ENCODE peak calls at places on chromosomes 13 and 19, in eight cellular contexts. C, J, O, R, M, I, Q and D are unnamed samples.

GRCh38 chr19:41415154-41415571 is 12.0 kb downstream of the B3GNT8 start:
- DNase-seq in I (peak), R (no peak), Q (no peak), M (no peak), C (peak), J (no peak), O (no peak), D (no peak)

GRCh38 chr19:34248941-34249340 is 5.4 kb upstream of the GARRE1 start:
- DNase-seq in O (no peak), C (no peak), R (no peak), I (no peak), M (no peak), Q (no peak), J (no peak), D (no peak)

GRCh38 chr13:89169951-89170350 is 1498.8 kb downstream of the SLITRK5 start:
- DNase-seq in O (no peak), M (no peak), I (no peak), R (no peak), Q (no peak), J (no peak), C (no peak), D (no peak)

GRCh38 chr19:46821512-46822359 is 28.9 kb downstream of the AP2S1 start:
- DNase-seq in I (no peak), R (no peak), Q (no peak), O (no peak), M (peak), J (no peak), C (no peak), D (peak)

GRCh38 chr19:12792048-12792852 is 964 bp downstream of the JUNB start:
- DNase-seq in M (peak), Q (peak), J (no peak), R (peak), C (peak), O (peak), I (peak), D (peak)

GRCh38 chr13:21901326-21901725 is 230.5 kb downstream of the FGF9 start:
- DNase-seq in J (no peak), I (no peak), Q (no peak), O (no peak), R (no peak), M (no peak), C (no peak), D (no peak)

GRCh38 chr19:6947745-6948144 is 60.4 kb downstream of the ADGRE1 start:
- DNase-seq in Q (no peak), R (no peak), O (no peak), J (no peak), I (peak), M (no peak), C (no peak), D (no peak)

GRCh38 chr19:31127132-31127967 is 221.9 kb downstream of the TSHZ3 start:
- DNase-seq in I (no peak), M (no peak), Q (no peak), C (no peak), J (no peak), R (no peak), O (peak), D (no peak)

GRCh38 chr13:50127017-50127725 is 111.9 kb downstream of the KCNRG start:
- DNase-seq in R (no peak), O (peak), C (peak), M (peak), I (peak), J (no peak), Q (no peak), D (peak)

GRCh38 chr19:49896863-49897621 is at the start of gene IL4I1:
- DNase-seq in R (no peak), Q (peak), J (no peak), O (peak), M (no peak), C (no peak), I (peak), D (no peak)

GRCh38 chr13:106417467-106418110 is 117.9 kb downstream of the EFNB2 start:
- DNase-seq in O (no peak), I (no peak), J (no peak), M (no peak), Q (no peak), R (no peak), C (no peak), D (no peak)

GRCh38 chr19:46613525-46613924 is 11.4 kb downstream of the PTGIR start:
- DNase-seq in O (no peak), C (no peak), J (no peak), R (no peak), I (no peak), Q (no peak), M (peak), D (no peak)

GRCh38 chr13:38350114-38350617 is 515 bp downstream of the UFM1 start:
- DNase-seq in M (peak), R (peak), C (peak), J (peak), Q (peak), O (peak), I (peak), D (peak)

GRCh38 chr13:85969331-85969730 is 170.1 kb upstream of the SLITRK6 start:
- DNase-seq in M (no peak), Q (no peak), C (no peak), J (no peak), R (no peak), O (no peak), I (no peak), D (no peak)

GRCh38 chr13:67651908-67652307 is 421.8 kb upstream of the PCDH9 start:
- DNase-seq in I (no peak), O (no peak), C (no peak), J (no peak), Q (no peak), R (no peak), M (no peak), D (no peak)

GRCh38 chr19:611506-611869 is 21.8 kb downstream of the HCN2 start:
- DNase-seq in C (no peak), Q (no peak), R (no peak), M (no peak), O (peak), I (no peak), J (no peak), D (no peak)
- H3K4me3 ChIP-seq in C (no peak), Q (no peak), R (no peak), M (peak), O (no peak), I (no peak), J (no peak), D (peak)

GRCh38 chr19:16452321-16452720 is 19.4 kb downstream of the EPS15L1 start:
- DNase-seq in C (no peak), O (no peak), Q (no peak), J (no peak), I (no peak), M (no peak), R (no peak), D (no peak)

GRCh38 chr19:16447015-16447384 is 24.8 kb downstream of the EPS15L1 start:
- DNase-seq in O (peak), M (peak), I (peak), R (no peak), C (peak), J (peak), Q (no peak), D (peak)

GRCh38 chr19:16446108-16447014 is 25.4 kb downstream of the EPS15L1 start:
- DNase-seq in I (no peak), R (no peak), M (no peak), J (no peak), C (no peak), Q (no peak), O (peak), D (peak)

GRCh38 chr19:16445238-16446107 is 26.3 kb downstream of the EPS15L1 start:
- DNase-seq in Q (peak), R (no peak), J (no peak), M (no peak), C (no peak), I (peak), O (peak), D (peak)

GRCh38 chr19:16449330-16449961 is 22.3 kb downstream of the EPS15L1 start:
- DNase-seq in Q (peak), R (no peak), M (no peak), O (peak), I (peak), C (no peak), J (no peak), D (no peak)
- H3K27ac ChIP-seq in Q (peak), R (no peak), M (peak), O (no peak), I (peak), C (peak), J (no peak), D (peak)

GRCh38 chr13:94660695-94661324 is 51.5 kb downstream of the SOX21 start:
- DNase-seq in O (peak), R (peak), I (no peak), C (no peak), Q (peak), J (no peak), M (no peak), D (no peak)
- TF ChIP-seq CTCF in O (peak), R (peak), I (no peak), C (no peak), Q (peak), J (peak), M (no peak), D (no peak)

DNA sequence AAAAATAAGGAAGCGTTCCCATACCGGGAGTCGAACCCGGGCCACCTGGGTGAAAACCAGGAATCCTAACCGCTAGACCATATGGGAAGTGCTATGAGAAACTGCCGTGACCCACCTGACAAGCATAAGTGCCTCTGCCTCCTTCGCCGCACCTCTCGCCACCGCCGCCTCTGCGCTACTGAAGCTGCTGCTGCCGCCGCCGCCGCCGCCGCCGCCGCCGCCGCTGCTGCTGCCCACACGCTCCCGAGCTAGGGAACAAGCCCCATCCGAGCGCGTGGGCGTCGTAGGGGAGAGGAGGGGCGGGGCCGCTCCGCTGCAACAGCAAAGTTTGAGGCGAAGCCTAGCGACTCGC is 610 bp upstream of the WBP4 start:
- DNase-seq in R (peak), M (peak), Q (peak), O (no peak), I (peak), J (peak), C (peak), D (peak)
- H3K4me3 ChIP-seq in R (peak), M (peak), Q (peak), O (peak), I (peak), J (peak), C (peak), D (peak)

GRCh38 chr13:33369073-33369472 is 83.5 kb upstream of the STARD13 start:
- DNase-seq in Q (no peak), J (no peak), R (no peak), O (no peak), C (no peak), M (no peak), I (no peak), D (no peak)
- H3K27ac ChIP-seq in Q (no peak), J (no peak), R (no peak), O (no peak), C (no peak), M (no peak), I (no peak), D (no peak)

DNA sequence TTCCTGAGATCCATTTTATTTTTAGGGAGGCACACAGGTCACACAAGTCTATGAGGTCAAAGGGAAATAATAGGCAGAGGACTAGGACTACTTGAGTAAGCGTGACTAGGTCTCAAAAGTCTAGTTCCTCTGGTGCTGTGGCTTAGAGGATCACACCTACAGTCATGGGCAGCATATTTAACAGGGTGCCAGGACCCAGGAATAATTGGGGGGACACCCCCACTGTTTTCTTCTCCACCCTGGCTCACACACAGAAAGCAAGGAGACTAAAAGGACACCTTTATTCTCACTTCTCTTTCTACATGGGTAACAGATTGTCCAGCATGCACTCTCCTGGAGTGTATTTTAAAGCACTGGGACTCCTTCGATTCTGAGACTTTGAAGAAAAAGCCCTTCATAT is 26.2 kb downstream of the OXGR1 start:
- DNase-seq in C (no peak), J (no peak), R (no peak), Q (no peak), I (no peak), O (no peak), M (no peak), D (no peak)
- TF ChIP-seq CTCF in C (no peak), J (no peak), R (no peak), Q (no peak), I (no peak), O (no peak), M (no peak), D (no peak)